ENCODE peak calls at places on chromosome 18, in eight cellular contexts. K, C, B, A, M, O, T and S are unnamed samples.

GRCh38 chr18:49359732-49360444 is 100.6 kb downstream of the DYM start:
- DNase-seq in A (peak; percentile 56), K (no peak), C (no peak), T (no peak), O (peak; percentile 59), B (no peak), M (no peak), S (no peak)

GRCh38 chr18:395481-396250 is 104.8 kb downstream of the COLEC12 start:
- DNase-seq in T (no peak), C (peak; percentile 57), B (peak; percentile 70), O (no peak), A (no peak), K (no peak), M (peak; percentile 43), S (no peak)

GRCh38 chr18:48136544-48137353 is 206.3 kb upstream of the SMAD2 start:
- DNase-seq in B (peak; percentile 86), A (no peak), O (no peak), C (peak; percentile 26), T (no peak), K (peak; percentile 49), M (no peak), S (peak; percentile 61)

GRCh38 chr18:69647695-69648094 is 247.0 kb downstream of the DOK6 start:
- DNase-seq in K (no peak), M (no peak), B (no peak), O (no peak), A (no peak), C (no peak), T (no peak), S (no peak)

GRCh38 chr18:27966872-27967271 is 210.1 kb downstream of the CDH2 start:
- DNase-seq in A (no peak), B (no peak), K (no peak), O (no peak), M (no peak), C (no peak), T (no peak), S (no peak)

GRCh38 chr18:49768051-49768391 is 45.3 kb downstream of the ACAA2 start:
- DNase-seq in M (peak; percentile 52), C (peak; percentile 80), A (no peak), K (peak; percentile 93), O (peak; percentile 28), B (no peak), T (peak; percentile 62), S (peak; percentile 80)

GRCh38 chr18:52312321-52312720 is 27.7 kb upstream of the DCC start:
- DNase-seq in C (no peak), M (peak; percentile 16), O (no peak), K (no peak), A (no peak), T (no peak), B (no peak), S (no peak)

GRCh38 chr18:3153107-3153704 is 66.6 kb downstream of the MYOM1 start:
- DNase-seq in B (no peak), A (no peak), M (peak; percentile 22), C (no peak), T (no peak), K (no peak), O (no peak), S (no peak)

GRCh38 chr18:46464926-46465655 is 191.9 kb downstream of the LOXHD1 start:
- DNase-seq in K (no peak), B (peak; percentile 58), M (no peak), C (no peak), T (no peak), O (no peak), A (no peak), S (no peak)

GRCh38 chr18:78445880-78446279 is 533.7 kb upstream of the SALL3 start:
- DNase-seq in O (no peak), T (no peak), C (no peak), A (no peak), B (no peak), M (no peak), K (no peak), S (no peak)

DNA sequence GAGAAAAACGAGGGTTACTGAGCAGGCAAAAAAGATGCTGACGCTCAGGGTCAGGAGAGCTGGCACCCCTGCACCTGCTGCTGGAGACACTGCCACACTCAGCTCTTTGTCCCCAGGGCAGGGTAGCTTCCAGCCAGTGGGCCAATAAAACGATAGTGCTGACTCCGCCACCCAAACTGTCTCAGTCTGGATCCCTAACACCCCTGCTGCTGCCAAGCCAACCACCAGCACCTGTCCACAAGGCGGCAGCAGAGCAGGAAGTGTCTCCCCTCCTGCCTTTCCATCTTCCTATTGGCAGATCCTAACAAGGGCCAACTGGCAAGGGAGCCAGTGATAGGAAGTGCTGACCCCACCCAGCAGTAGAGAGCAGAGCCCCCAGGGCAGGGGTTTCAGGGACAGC is 531.5 kb upstream of the SALL3 start:
- DNase-seq in B (no peak), T (no peak), A (peak; percentile 3), C (no peak), K (peak; percentile 12), O (no peak), M (no peak), S (no peak)
- TF ChIP-seq CTCF in B (peak; percentile 11), T (no peak), A (peak; percentile 52), C (no peak), K (no peak), O (no peak), M (peak; percentile 34), S (peak; percentile 27)

DNA sequence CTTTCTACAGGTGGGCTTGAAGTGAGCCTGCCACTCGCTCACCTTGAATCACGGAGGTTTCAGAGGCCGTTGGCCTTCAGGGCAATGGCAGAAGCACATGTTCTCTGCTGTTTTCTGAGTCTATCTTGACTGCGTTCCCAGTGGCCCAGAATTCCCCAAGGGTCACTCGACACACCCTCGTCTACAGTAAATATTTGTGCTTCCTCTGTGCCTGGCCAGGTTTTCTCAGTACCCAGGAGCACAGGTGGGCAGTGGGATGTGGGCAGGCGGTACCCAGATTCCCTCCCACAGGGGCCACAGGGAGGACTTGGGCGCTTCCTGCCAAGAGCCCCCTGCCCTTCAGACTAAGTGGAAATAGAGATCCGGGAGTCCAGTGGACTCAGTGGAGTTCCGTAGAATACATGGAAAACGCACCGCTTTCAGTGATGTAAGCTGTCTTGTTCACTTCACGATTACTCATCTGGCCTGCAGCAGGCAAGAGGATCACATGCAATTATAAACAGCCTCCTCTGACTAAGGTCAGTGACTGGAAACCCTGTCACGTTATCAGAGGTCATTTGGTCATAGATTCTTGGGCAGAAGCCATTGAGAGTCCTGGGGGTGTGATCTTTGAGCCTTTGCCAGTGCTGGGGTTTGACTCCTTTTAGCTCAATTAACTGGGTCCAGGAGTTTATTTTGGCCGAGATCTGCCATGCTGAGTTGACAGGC is 179.8 kb downstream of the NEDD4L start:
- DNase-seq in T (peak; percentile 76), O (no peak), A (no peak), M (peak; percentile 91), K (no peak), C (peak; percentile 84), B (peak; percentile 50), S (no peak)
- TF ChIP-seq EZH2phosphoT487 in T (no peak), O (no peak), A (no peak), M (no peak), K (no peak), C (no peak), B (no peak), S (no peak)

GRCh38 chr18:29883114-29883513 is 1159.4 kb downstream of the DSC3 start:
- DNase-seq in K (no peak), M (no peak), C (no peak), O (no peak), T (no peak), B (no peak), A (no peak), S (no peak)

GRCh38 chr18:29882620-29883019 is 1159.9 kb downstream of the DSC3 start:
- DNase-seq in K (no peak), T (no peak), C (no peak), A (no peak), M (no peak), B (no peak), O (no peak), S (no peak)

GRCh38 chr18:29874519-29875098 is 1167.9 kb downstream of the DSC3 start:
- DNase-seq in M (peak; percentile 63), T (peak; percentile 10), C (peak; percentile 46), O (peak; percentile 63), A (peak; percentile 5), K (peak; percentile 78), B (peak; percentile 23), S (peak; percentile 61)

GRCh38 chr18:29879763-29880162 is 1162.8 kb downstream of the DSC3 start:
- DNase-seq in M (no peak), A (no peak), C (no peak), B (no peak), O (no peak), K (peak; percentile 33), T (no peak), S (no peak)
- TF ChIP-seq CTCF in M (peak; percentile 33), A (no peak), C (peak; percentile 12), B (no peak), O (no peak), K (peak; percentile 66), T (no peak), S (peak; percentile 40)

GRCh38 chr18:22344908-22345670 is 72.6 kb downstream of the CTAGE1 start:
- DNase-seq in A (no peak), O (no peak), K (no peak), M (no peak), B (no peak), C (no peak), T (no peak), S (no peak)
- TF ChIP-seq EZH2phosphoT487 in A (no peak), O (no peak), K (no peak), M (no peak), B (no peak), C (no peak), T (no peak), S (no peak)

DNA sequence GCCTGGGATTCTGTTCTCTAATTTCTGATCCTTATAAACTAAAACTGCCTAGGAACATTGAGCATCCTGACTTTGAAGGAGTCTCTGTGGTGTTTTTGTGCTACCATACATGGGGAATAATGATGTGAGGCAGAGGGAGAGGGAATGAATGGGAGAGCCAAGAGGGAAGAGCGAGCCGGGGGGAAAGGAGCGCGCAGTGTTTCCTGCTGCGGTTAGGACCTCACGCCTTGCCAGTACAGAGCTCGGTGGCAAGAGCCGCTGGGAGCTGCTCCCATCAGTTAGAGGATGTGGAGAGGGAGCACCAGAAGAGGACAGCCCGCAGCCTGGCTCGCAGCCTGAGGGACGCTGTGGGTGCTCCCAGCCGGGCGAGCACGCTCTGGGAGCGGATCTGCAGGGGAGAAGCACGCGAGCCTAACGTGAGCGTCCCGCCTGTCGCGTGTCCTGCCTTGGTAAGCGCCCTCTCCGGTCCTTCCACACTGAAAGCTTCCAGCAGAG is 114.7 kb downstream of the FAM210A start:
- DNase-seq in O (peak; percentile 34), A (no peak), C (peak; percentile 23), T (no peak), M (no peak), K (peak; percentile 18), B (peak; percentile 64), S (no peak)
- TF ChIP-seq CTCF in O (no peak), A (peak; percentile 16), C (no peak), T (no peak), M (no peak), K (no peak), B (no peak), S (no peak)